ENCODE peak calls at places on chromosomes 2 and 18, in five cellular contexts. One of them, this sample, is unnamed.

GRCh38 chr2:176643711-176644110 is 374.5 kb downstream of the MTX2 start:
- DNase-seq in GM06990: no peak
- DNase-seq in CD8-positive, alpha-beta memory T cell: no peak
- DNase-seq in MM.1S: no peak
- DNase-seq in upper lobe of right lung: no peak
- DNase-seq in this sample: peak; percentile 62

GRCh38 chr2:10900216-10901109 is 11.3 kb upstream of the KCNF1 start:
- DNase-seq in GM06990: no peak
- DNase-seq in CD8-positive, alpha-beta memory T cell: no peak
- DNase-seq in MM.1S: no peak
- DNase-seq in upper lobe of right lung: no peak
- DNase-seq in this sample: no peak

GRCh38 chr18:2994603-2995432 is 18.1 kb downstream of the LPIN2 start:
- DNase-seq in upper lobe of right lung: no peak
- DNase-seq in GM06990: peak; percentile 73
- DNase-seq in CD8-positive, alpha-beta memory T cell: peak; percentile 47
- DNase-seq in MM.1S: peak; percentile 69
- DNase-seq in this sample: no peak

GRCh38 chr2:8116661-8117060 is 565.2 kb upstream of the ID2 start:
- DNase-seq in GM06990: peak; percentile 59
- DNase-seq in upper lobe of right lung: no peak
- DNase-seq in CD8-positive, alpha-beta memory T cell: no peak
- DNase-seq in MM.1S: peak; percentile 47
- DNase-seq in this sample: no peak

GRCh38 chr2:39408351-39409136 is 28.5 kb downstream of the MAP4K3 start:
- DNase-seq in MM.1S: peak; percentile 9
- DNase-seq in CD8-positive, alpha-beta memory T cell: no peak
- DNase-seq in GM06990: peak; percentile 26
- DNase-seq in upper lobe of right lung: no peak
- DNase-seq in this sample: no peak

GRCh38 chr2:238160206-238161129 is 1.7 kb downstream of the ERFE start:
- DNase-seq in GM06990: no peak
- DNase-seq in upper lobe of right lung: peak; percentile 57
- DNase-seq in MM.1S: no peak
- DNase-seq in CD8-positive, alpha-beta memory T cell: no peak
- DNase-seq in this sample: peak; percentile 68

GRCh38 chr2:7758065-7758759 is 841.0 kb downstream of the RNF144A start:
- DNase-seq in CD8-positive, alpha-beta memory T cell: no peak
- DNase-seq in GM06990: peak; percentile 47
- DNase-seq in upper lobe of right lung: no peak
- DNase-seq in MM.1S: no peak
- DNase-seq in this sample: no peak

GRCh38 chr2:234502285-234502918 is 5.5 kb upstream of the ARL4C start:
- DNase-seq in upper lobe of right lung: no peak
- DNase-seq in GM06990: no peak
- DNase-seq in MM.1S: no peak
- DNase-seq in CD8-positive, alpha-beta memory T cell: no peak
- DNase-seq in this sample: no peak

GRCh38 chr2:28269019-28269784 is 123.5 kb upstream of the FOSL2 start:
- DNase-seq in upper lobe of right lung: no peak
- DNase-seq in CD8-positive, alpha-beta memory T cell: no peak
- DNase-seq in MM.1S: no peak
- DNase-seq in GM06990: no peak
- DNase-seq in this sample: no peak

GRCh38 chr2:10538224-10538894 is 90.2 kb upstream of the ODC1 start:
- DNase-seq in MM.1S: no peak
- DNase-seq in GM06990: no peak
- DNase-seq in CD8-positive, alpha-beta memory T cell: no peak
- DNase-seq in upper lobe of right lung: no peak
- DNase-seq in this sample: peak; percentile 17

GRCh38 chr18:34787931-34788532 is 77.9 kb downstream of the DTNA start:
- DNase-seq in GM06990: peak; percentile 20
- DNase-seq in CD8-positive, alpha-beta memory T cell: no peak
- DNase-seq in upper lobe of right lung: no peak
- DNase-seq in MM.1S: peak; percentile 69
- DNase-seq in this sample: no peak

GRCh38 chr2:120245520-120245835 is 7.2 kb upstream of the RALB start:
- DNase-seq in upper lobe of right lung: no peak
- DNase-seq in CD8-positive, alpha-beta memory T cell: no peak
- DNase-seq in GM06990: no peak
- DNase-seq in MM.1S: no peak
- DNase-seq in this sample: no peak

GRCh38 chr18:70450658-70451253 is 161.9 kb downstream of the SOCS6 start:
- DNase-seq in GM06990: no peak
- DNase-seq in CD8-positive, alpha-beta memory T cell: no peak
- DNase-seq in MM.1S: no peak
- DNase-seq in upper lobe of right lung: no peak
- DNase-seq in this sample: no peak

GRCh38 chr18:37430346-37431076 is 135.1 kb downstream of the CELF4 start:
- DNase-seq in GM06990: no peak
- DNase-seq in MM.1S: no peak
- DNase-seq in upper lobe of right lung: no peak
- DNase-seq in CD8-positive, alpha-beta memory T cell: no peak
- DNase-seq in this sample: no peak

GRCh38 chr2:95274291-95275150 is at the start of gene PROM2:
- DNase-seq in MM.1S: no peak
- DNase-seq in upper lobe of right lung: peak; percentile 86
- DNase-seq in CD8-positive, alpha-beta memory T cell: no peak
- DNase-seq in GM06990: no peak
- DNase-seq in this sample: peak; percentile 93

GRCh38 chr2:30886101-30886500 is 78.9 kb upstream of the CAPN13 start:
- DNase-seq in MM.1S: no peak
- DNase-seq in GM06990: no peak
- DNase-seq in upper lobe of right lung: no peak
- DNase-seq in CD8-positive, alpha-beta memory T cell: no peak
- DNase-seq in this sample: no peak

GRCh38 chr2:65549262-65550036 is 117.0 kb upstream of the SPRED2 start:
- DNase-seq in GM06990: no peak
- DNase-seq in upper lobe of right lung: no peak
- DNase-seq in CD8-positive, alpha-beta memory T cell: no peak
- DNase-seq in MM.1S: no peak
- DNase-seq in this sample: no peak

GRCh38 chr18:9475643-9476580 is 599 bp downstream of the RALBP1 start:
- DNase-seq in CD8-positive, alpha-beta memory T cell: peak; percentile 54
- DNase-seq in GM06990: no peak
- DNase-seq in MM.1S: peak; percentile 45
- DNase-seq in upper lobe of right lung: peak; percentile 86
- DNase-seq in this sample: no peak

GRCh38 chr2:95313296-95314265 is 16.4 kb downstream of the KCNIP3 start:
- DNase-seq in GM06990: no peak
- DNase-seq in CD8-positive, alpha-beta memory T cell: no peak
- DNase-seq in MM.1S: no peak
- DNase-seq in upper lobe of right lung: no peak
- DNase-seq in this sample: peak; percentile 63

GRCh38 chr2:141923657-141924056 is 207.2 kb downstream of the LRP1B start:
- DNase-seq in GM06990: no peak
- DNase-seq in MM.1S: no peak
- DNase-seq in upper lobe of right lung: no peak
- DNase-seq in CD8-positive, alpha-beta memory T cell: no peak
- DNase-seq in this sample: no peak

DNA sequence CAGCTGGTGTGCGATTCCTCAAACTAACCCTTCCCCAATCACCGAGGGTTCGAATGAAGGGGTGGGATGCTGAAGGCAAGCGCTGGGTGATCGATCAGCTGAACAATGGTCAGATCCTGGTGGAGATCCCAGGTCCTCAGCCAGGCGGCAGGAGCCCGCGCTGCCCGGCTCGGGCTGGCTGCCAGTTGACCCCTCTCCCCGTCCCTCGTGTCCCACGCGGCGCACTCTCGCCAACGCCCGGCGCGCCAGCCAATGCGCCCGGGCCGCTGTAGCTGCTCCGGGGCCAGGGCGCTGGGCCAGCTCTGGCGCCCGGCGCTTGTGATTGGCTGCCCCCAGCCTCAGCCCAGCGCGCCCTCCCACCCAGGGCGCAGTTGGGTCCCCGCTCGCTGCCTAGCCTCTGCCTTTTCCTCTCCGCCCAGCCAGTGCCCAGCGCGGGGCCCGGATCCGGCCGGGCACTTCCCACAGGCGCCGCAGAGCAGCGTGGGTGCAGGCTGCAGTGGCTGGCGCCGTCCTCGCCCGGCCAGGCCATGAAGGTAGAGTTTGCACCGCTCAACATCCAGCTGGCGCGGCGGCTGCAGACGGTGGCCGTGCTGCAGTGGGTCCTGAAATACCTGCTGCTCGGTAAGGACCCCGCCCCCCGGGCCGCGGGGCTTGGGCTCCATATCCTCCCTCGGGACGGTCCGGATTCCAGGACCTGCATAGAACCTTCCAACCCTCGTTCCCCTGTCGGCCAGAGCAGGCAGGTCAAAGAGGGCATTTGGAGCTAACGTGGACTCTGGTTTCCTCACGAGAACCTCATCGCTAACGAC is at the start of gene MOGAT1:
- DNase-seq in CD8-positive, alpha-beta memory T cell: no peak
- DNase-seq in upper lobe of right lung: peak; percentile 85
- DNase-seq in GM06990: no peak
- DNase-seq in MM.1S: no peak
- DNase-seq in this sample: peak; percentile 72
- H3K4me3 ChIP-seq in CD8-positive, alpha-beta memory T cell: no peak within 1 kb of the TSS
- H3K4me3 ChIP-seq in upper lobe of right lung: peak within 1 kb of the TSS; percentile 49
- H3K4me3 ChIP-seq in GM06990: no peak within 1 kb of the TSS
- H3K4me3 ChIP-seq in MM.1S: no peak within 1 kb of the TSS
- H3K4me3 ChIP-seq in this sample: peak within 1 kb of the TSS; percentile 71

GRCh38 chr18:77087391-77088141 is 45.0 kb downstream of the MBP start:
- DNase-seq in GM06990: no peak
- DNase-seq in upper lobe of right lung: peak; percentile 83
- DNase-seq in CD8-positive, alpha-beta memory T cell: no peak
- DNase-seq in MM.1S: no peak
- DNase-seq in this sample: peak; percentile 92
- H3K4me3 ChIP-seq in GM06990: no peak overlapping the region
- H3K4me3 ChIP-seq in upper lobe of right lung: peak overlapping the region; percentile 38
- H3K4me3 ChIP-seq in CD8-positive, alpha-beta memory T cell: no peak overlapping the region
- H3K4me3 ChIP-seq in MM.1S: no peak overlapping the region
- H3K4me3 ChIP-seq in this sample: peak overlapping the region; percentile 19

GRCh38 chr18:55509631-55510372 is 78.2 kb downstream of the TCF4 start:
- DNase-seq in GM06990: peak; percentile 16
- DNase-seq in upper lobe of right lung: no peak
- DNase-seq in MM.1S: peak; percentile 16
- DNase-seq in CD8-positive, alpha-beta memory T cell: no peak
- DNase-seq in this sample: no peak
- H3K4me3 ChIP-seq in GM06990: no peak overlapping the region
- H3K4me3 ChIP-seq in upper lobe of right lung: peak overlapping the region; percentile 32
- H3K4me3 ChIP-seq in MM.1S: no peak overlapping the region
- H3K4me3 ChIP-seq in CD8-positive, alpha-beta memory T cell: no peak overlapping the region
- H3K4me3 ChIP-seq in this sample: peak overlapping the region; percentile 43

GRCh38 chr2:201404699-201405275 is 46.5 kb downstream of the TRAK2 start:
- DNase-seq in CD8-positive, alpha-beta memory T cell: no peak
- DNase-seq in MM.1S: no peak
- DNase-seq in upper lobe of right lung: no peak
- DNase-seq in GM06990: no peak
- DNase-seq in this sample: no peak

GRCh38 chr2:201407265-201407664 is 44.0 kb downstream of the TRAK2 start:
- DNase-seq in MM.1S: no peak
- DNase-seq in upper lobe of right lung: no peak
- DNase-seq in GM06990: no peak
- DNase-seq in CD8-positive, alpha-beta memory T cell: no peak
- DNase-seq in this sample: no peak

GRCh38 chr2:201408931-201409330 is 42.3 kb downstream of the TRAK2 start:
- DNase-seq in GM06990: no peak
- DNase-seq in CD8-positive, alpha-beta memory T cell: no peak
- DNase-seq in upper lobe of right lung: no peak
- DNase-seq in MM.1S: no peak
- DNase-seq in this sample: no peak

GRCh38 chr2:201403904-201404303 is 46.8 kb upstream of the FLACC1 start:
- DNase-seq in GM06990: no peak
- DNase-seq in upper lobe of right lung: no peak
- DNase-seq in CD8-positive, alpha-beta memory T cell: no peak
- DNase-seq in MM.1S: no peak
- DNase-seq in this sample: no peak

DNA sequence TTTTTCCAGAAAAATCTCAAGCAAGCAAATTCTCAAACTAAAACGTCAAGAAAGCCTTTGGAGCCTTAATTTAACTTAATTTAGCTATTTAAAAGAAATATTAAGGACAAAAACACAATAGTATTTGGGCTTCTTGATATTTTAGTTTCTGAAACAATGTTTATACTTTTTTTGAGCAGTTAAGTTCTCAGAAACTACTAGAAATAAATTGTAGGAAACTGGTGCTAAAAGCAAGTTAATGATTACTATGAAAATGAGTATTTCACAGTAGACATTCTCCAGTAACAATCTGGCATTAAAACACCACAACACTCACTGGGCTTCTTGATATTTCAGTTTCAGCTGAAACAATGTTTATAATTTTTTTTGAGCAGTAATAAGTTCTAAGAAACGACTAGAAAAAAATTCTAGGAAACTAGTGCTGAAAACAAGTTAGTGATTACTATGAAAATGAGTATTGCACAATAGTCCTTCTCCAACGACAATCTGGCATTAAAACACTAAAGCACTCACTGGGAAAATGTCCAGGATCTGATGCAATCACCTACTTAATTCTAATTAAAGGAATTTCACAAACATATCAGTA is 45.1 kb downstream of the TRAK2 start:
- DNase-seq in upper lobe of right lung: no peak
- DNase-seq in GM06990: no peak
- DNase-seq in MM.1S: no peak
- DNase-seq in CD8-positive, alpha-beta memory T cell: no peak
- DNase-seq in this sample: no peak
- H3K4me3 ChIP-seq in upper lobe of right lung: no peak overlapping the region
- H3K4me3 ChIP-seq in GM06990: no peak overlapping the region
- H3K4me3 ChIP-seq in MM.1S: no peak overlapping the region
- H3K4me3 ChIP-seq in CD8-positive, alpha-beta memory T cell: no peak overlapping the region
- H3K4me3 ChIP-seq in this sample: no peak overlapping the region

GRCh38 chr2:44087714-44088092 is 81.0 kb upstream of the PPM1B start:
- DNase-seq in upper lobe of right lung: no peak
- DNase-seq in CD8-positive, alpha-beta memory T cell: no peak
- DNase-seq in GM06990: no peak
- DNase-seq in MM.1S: no peak
- DNase-seq in this sample: no peak
- H3K4me3 ChIP-seq in upper lobe of right lung: peak overlapping the region; percentile 40
- H3K4me3 ChIP-seq in CD8-positive, alpha-beta memory T cell: peak overlapping the region; percentile 52
- H3K4me3 ChIP-seq in GM06990: no peak overlapping the region
- H3K4me3 ChIP-seq in MM.1S: peak overlapping the region; percentile 61
- H3K4me3 ChIP-seq in this sample: peak overlapping the region; percentile 57